ENCODE peak calls at places on chromosome 4, in eight cellular contexts. O is HCT116, M is heart left ventricle, W is MCF 10A, J is PC-3, L is brain microvascular endothelial cell, P is AG09309, V is fibroblast of lung. Y is an unnamed sample.

GRCh38 chr4:7779194-7779768 is 160.4 kb downstream of the AFAP1 start:
- DNase-seq in O (no peak), M (no peak), W (no peak), J (no peak), L (peak; percentile 28), P (no peak), V (peak; percentile 57), Y (no peak)

GRCh38 chr4:146029147-146029546 is 90.5 kb upstream of the ZNF827 start:
- DNase-seq in O (no peak), M (no peak), W (peak; percentile 8), J (peak; percentile 32), L (no peak), P (peak; percentile 33), V (peak; percentile 35), Y (no peak)

GRCh38 chr4:95715830-95716229 is 124.1 kb upstream of the PDHA2 start:
- DNase-seq in O (no peak), M (no peak), W (no peak), J (peak; percentile 69), L (no peak), P (no peak), V (no peak), Y (no peak)

GRCh38 chr4:182766851-182767250 is 150.3 kb downstream of the DCTD start:
- DNase-seq in O (no peak), M (no peak), W (no peak), J (no peak), L (no peak), P (no peak), V (no peak), Y (no peak)

GRCh38 chr4:122874194-122874593 is 47.6 kb downstream of the FGF2 start:
- DNase-seq in O (no peak), M (no peak), W (peak; percentile 73), J (peak; percentile 67), L (peak; percentile 72), P (peak; percentile 66), V (peak; percentile 88), Y (no peak)

GRCh38 chr4:8079031-8079885 is 79.4 kb downstream of the ABLIM2 start:
- DNase-seq in O (no peak), M (peak; percentile 38), W (no peak), J (no peak), L (no peak), P (no peak), V (peak; percentile 45), Y (no peak)

GRCh38 chr4:146548443-146548842 is 26.7 kb upstream of the SLC10A7 start:
- DNase-seq in O (no peak), M (no peak), W (no peak), J (no peak), L (no peak), P (no peak), V (no peak), Y (no peak)

GRCh38 chr4:38762560-38762959 is 20.2 kb downstream of the TLR10 start:
- DNase-seq in O (no peak), M (no peak), W (no peak), J (no peak), L (no peak), P (no peak), V (no peak), Y (no peak)

GRCh38 chr4:140013088-140013487 is 140.9 kb downstream of the MAML3 start:
- DNase-seq in O (no peak), M (no peak), W (no peak), J (no peak), L (no peak), P (no peak), V (no peak), Y (no peak)

GRCh38 chr4:53043900-53044650 is 182.0 kb downstream of the RASL11B start:
- DNase-seq in O (no peak), M (no peak), W (no peak), J (no peak), L (no peak), P (no peak), V (no peak), Y (no peak)

GRCh38 chr4:186201535-186202230 is 10.3 kb downstream of the CYP4V2 start:
- DNase-seq in O (peak; percentile 66), M (no peak), W (peak; percentile 33), J (peak; percentile 63), L (peak; percentile 36), P (no peak), V (no peak), Y (no peak)

GRCh38 chr4:38868055-38868965 is 704 bp downstream of the FAM114A1 start:
- DNase-seq in O (no peak), M (peak; percentile 75), W (peak; percentile 25), J (no peak), L (no peak), P (no peak), V (peak; percentile 43), Y (no peak)

GRCh38 chr4:79334341-79334740 is 8.5 kb upstream of the NAA11 start:
- DNase-seq in O (no peak), M (no peak), W (no peak), J (no peak), L (no peak), P (no peak), V (no peak), Y (no peak)

GRCh38 chr4:127997534-127998388 is 32.6 kb downstream of the ABHD18 start:
- DNase-seq in O (no peak), M (no peak), W (peak; percentile 76), J (peak; percentile 69), L (no peak), P (peak; percentile 14), V (peak; percentile 68), Y (no peak)

GRCh38 chr4:114606240-114606639 is 7.6 kb downstream of the UGT8 start:
- DNase-seq in O (peak; percentile 32), M (no peak), W (no peak), J (peak; percentile 51), L (no peak), P (no peak), V (no peak), Y (no peak)

GRCh38 chr4:85968945-85969830 is 390.7 kb downstream of the MAPK10 start:
- DNase-seq in O (no peak), M (no peak), W (peak; percentile 73), J (peak; percentile 81), L (peak; percentile 43), P (no peak), V (peak; percentile 77), Y (no peak)

GRCh38 chr4:145098675-145099037 is 545 bp downstream of the ABCE1 start:
- DNase-seq in O (peak; percentile 23), M (no peak), W (peak; percentile 73), J (peak; percentile 62), L (peak; percentile 52), P (no peak), V (peak; percentile 76), Y (no peak)

GRCh38 chr4:44916406-44916805 is 190.1 kb upstream of the GNPDA2 start:
- DNase-seq in O (no peak), M (no peak), W (peak; percentile 63), J (peak; percentile 13), L (no peak), P (no peak), V (no peak), Y (no peak)

GRCh38 chr4:141668200-141668599 is 31.8 kb downstream of the IL15 start:
- DNase-seq in O (no peak), M (no peak), W (peak; percentile 25), J (peak; percentile 32), L (no peak), P (no peak), V (peak; percentile 50), Y (no peak)

GRCh38 chr4:8909548-8909947 is 37.9 kb upstream of the HMX1 start:
- DNase-seq in O (no peak), M (no peak), W (no peak), J (no peak), L (no peak), P (no peak), V (no peak), Y (no peak)

GRCh38 chr4:163344147-163345050 is 707 bp downstream of the NPY5R start:
- DNase-seq in O (no peak), M (peak; percentile 52), W (peak; percentile 4), J (no peak), L (no peak), P (no peak), V (peak; percentile 1), Y (peak; percentile 71)

GRCh38 chr4:174012135-174012923 is 271.1 kb downstream of the FBXO8 start:
- DNase-seq in O (no peak), M (no peak), W (no peak), J (no peak), L (no peak), P (no peak), V (no peak), Y (no peak)

GRCh38 chr4:1415681-1415981 is 9.4 kb upstream of the NKX1-1 start:
- DNase-seq in O (no peak), M (peak; percentile 33), W (no peak), J (no peak), L (no peak), P (no peak), V (no peak), Y (no peak)

GRCh38 chr4:150237110-150237852 is 159.0 kb downstream of the DCLK2 start:
- DNase-seq in O (peak; percentile 12), M (no peak), W (peak; percentile 74), J (peak; percentile 84), L (peak; percentile 70), P (peak; percentile 96), V (peak; percentile 99), Y (no peak)

DNA sequence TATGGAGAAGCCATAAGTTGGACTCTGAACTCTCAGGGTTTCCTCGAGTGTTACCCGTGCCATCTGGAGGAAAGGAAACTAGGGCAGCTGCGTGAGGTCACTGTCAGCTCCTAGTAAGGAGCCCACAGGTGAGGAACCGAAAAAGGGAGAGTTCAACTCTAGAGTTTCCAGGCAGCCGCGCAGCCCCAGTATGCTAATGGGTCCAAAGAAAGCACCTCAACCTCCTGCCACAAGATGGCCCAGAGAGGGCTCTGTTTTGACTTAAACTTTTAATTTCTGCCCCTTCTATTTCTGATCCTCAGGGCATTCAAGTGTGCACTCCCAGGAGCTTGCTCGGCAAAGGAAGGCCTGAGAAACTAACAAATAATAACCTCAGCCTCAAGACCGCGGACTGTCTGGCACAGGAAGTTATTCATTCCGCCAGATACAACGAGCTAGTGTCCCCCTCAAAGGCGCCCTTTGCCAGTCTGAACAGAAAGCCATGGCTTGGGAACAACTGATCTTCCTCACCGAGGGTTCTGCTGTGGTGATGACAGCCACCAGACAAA is 13.9 kb downstream of the SCARB2 start:
- DNase-seq in O (no peak), M (no peak), W (no peak), J (no peak), L (peak; percentile 33), P (no peak), V (peak; percentile 54), Y (no peak)
- TF ChIP-seq CTCF in O (no peak), M (no peak), W (no peak), J (no peak), L (peak; percentile 29), P (no peak), V (no peak), Y (no peak)

GRCh38 chr4:76256968-76257367 is 5.4 kb downstream of the FAM47E start:
- DNase-seq in O (no peak), M (no peak), W (no peak), J (no peak), L (no peak), P (no peak), V (no peak), Y (no peak)
- TF ChIP-seq CTCF in O (no peak), M (no peak), W (no peak), J (no peak), L (no peak), P (no peak), V (no peak), Y (no peak)

GRCh38 chr4:26459054-26459755 is 31.1 kb downstream of the CCKAR start:
- DNase-seq in O (peak; percentile 61), M (no peak), W (peak; percentile 65), J (peak; percentile 65), L (no peak), P (peak; percentile 67), V (peak; percentile 80), Y (peak; percentile 2)
- TF ChIP-seq CTCF in O (peak; percentile 72), M (peak; percentile 61), W (peak; percentile 49), J (peak; percentile 68), L (peak; percentile 64), P (peak; percentile 61), V (peak; percentile 60), Y (peak; percentile 79)

GRCh38 chr4:123994917-123995316 is 598.3 kb downstream of the SPRY1 start:
- DNase-seq in O (peak; percentile 7), M (no peak), W (peak; percentile 13), J (peak; percentile 26), L (no peak), P (no peak), V (peak; percentile 9), Y (no peak)
- TF ChIP-seq CTCF in O (peak; percentile 52), M (peak; percentile 19), W (no peak), J (peak; percentile 45), L (peak; percentile 49), P (no peak), V (no peak), Y (peak; percentile 66)

Y was measured in type B pancreatic cell.